ENCODE peak calls at places on chromosomes 5 and 9, in five cellular contexts. U is HS-27A; Y is uterus; Q is central memory CD4-positive, alpha-beta T cell; D is colonic mucosa. V is an unnamed sample.

GRCh38 chr5:175718401-175719108 is 60.7 kb downstream of the HRH2 start:
- DNase-seq in Q (peak), U (no peak), D (peak), Y (no peak), V (peak)

GRCh38 chr9:78808087-78808486 is 511.2 kb downstream of the PSAT1 start:
- DNase-seq in D (no peak), Y (no peak), Q (no peak), U (no peak), V (no peak)

GRCh38 chr5:38636626-38637025 is 80.2 kb upstream of the LIFR start:
- DNase-seq in Y (no peak), Q (no peak), U (no peak), D (no peak), V (no peak)

GRCh38 chr5:39898731-39899130 is 474.0 kb upstream of the DAB2 start:
- DNase-seq in Q (no peak), D (no peak), Y (no peak), U (no peak), V (no peak)

GRCh38 chr9:134494905-134495304 is 146.7 kb upstream of the COL5A1 start:
- DNase-seq in U (no peak), D (no peak), Y (no peak), Q (no peak), V (no peak)

GRCh38 chr9:132409828-132410528 is at the start of gene CFAP77:
- DNase-seq in Y (no peak), U (no peak), D (peak), Q (no peak), V (peak)

GRCh38 chr9:128275198-128276007 is at the start of gene GOLGA2:
- DNase-seq in U (no peak), D (peak), Q (no peak), Y (peak), V (no peak)

GRCh38 chr5:14167211-14167845 is 24.2 kb downstream of the TRIO start:
- DNase-seq in U (no peak), D (no peak), Q (no peak), Y (no peak), V (no peak)

GRCh38 chr5:125409101-125409495 is 662.7 kb upstream of the ZNF608 start:
- DNase-seq in D (no peak), Q (no peak), Y (no peak), U (no peak), V (no peak)

GRCh38 chr5:64707191-64707590 is 16.9 kb downstream of the SHISAL2B start:
- DNase-seq in Q (no peak), D (no peak), Y (no peak), U (peak), V (no peak)

GRCh38 chr9:14342746-14343145 is 28.8 kb upstream of the NFIB start:
- DNase-seq in D (no peak), Q (no peak), U (no peak), Y (no peak), V (no peak)

GRCh38 chr9:111375817-111376564 is 46.0 kb upstream of the OR2K2 start:
- DNase-seq in U (no peak), Q (no peak), Y (no peak), D (no peak), V (peak)

GRCh38 chr9:36625006-36625600 is 52.4 kb downstream of the MELK start:
- DNase-seq in D (no peak), Q (no peak), U (peak), Y (no peak), V (peak)

GRCh38 chr9:107215381-107215780 is 67.7 kb upstream of the RAD23B start:
- DNase-seq in U (peak), D (no peak), Q (no peak), Y (no peak), V (peak)

GRCh38 chr5:132262882-132263547 is 5.5 kb downstream of the PDLIM4 start:
- DNase-seq in Q (no peak), U (no peak), D (peak), Y (no peak), V (no peak)

GRCh38 chr9:133553978-133554713 is 19.6 kb downstream of the ADAMTSL2 start:
- DNase-seq in Y (no peak), D (no peak), Q (no peak), U (no peak), V (no peak)

GRCh38 chr5:62077387-62077786 is 228.6 kb upstream of the KIF2A start:
- DNase-seq in U (no peak), D (no peak), Y (no peak), Q (no peak), V (no peak)

GRCh38 chr5:179330186-179330900 is 14.9 kb downstream of the ADAMTS2 start:
- DNase-seq in Q (no peak), U (no peak), Y (no peak), D (no peak), V (no peak)

GRCh38 chr5:42984307-42984706 is 55.8 kb downstream of the ANXA2R start:
- DNase-seq in Q (no peak), Y (no peak), D (no peak), U (no peak), V (peak)

V was measured in foreskin keratinocyte.